ENCODE peak calls at places on chromosomes 16 and 17, in six cellular contexts. H is CD8-positive, alpha-beta memory T cell; L is CD8-positive, alpha-beta T cell; V is A549; M is H9; S is neural progenitor cell. B is an unnamed sample.
A peak's percentile ranks its signal among the peaks of the same experiment; 100 is the strongest.

GRCh38 chr17:38730526-38731379 is 612 bp downstream of the CISD3 start:
- DNase-seq in L (no peak), M (peak; percentile 76), V (peak; percentile 61), S (peak; percentile 51), H (no peak), B (no peak)

GRCh38 chr16:53865492-53865863 is 161.5 kb downstream of the FTO start:
- DNase-seq in S (no peak), H (no peak), M (no peak), L (no peak), V (peak; percentile 3), B (no peak)

GRCh38 chr16:31201511-31202401 is 804 bp downstream of the PYCARD start:
- DNase-seq in H (peak; percentile 63), L (no peak), S (peak; percentile 20), M (peak; percentile 82), V (no peak), B (no peak)

GRCh38 chr16:67661101-67661661 is 421 bp downstream of the PARD6A start:
- DNase-seq in M (peak; percentile 79), H (no peak), L (no peak), V (peak; percentile 46), S (peak; percentile 90), B (no peak)

GRCh38 chr17:1003972-1004768 is 7.2 kb downstream of the TIMM22 start:
- DNase-seq in S (no peak), V (no peak), M (no peak), H (no peak), L (no peak), B (no peak)

GRCh38 chr17:67239597-67239996 is 5.4 kb downstream of the HELZ start:
- DNase-seq in S (no peak), L (no peak), H (no peak), V (no peak), M (no peak), B (no peak)

GRCh38 chr16:71767060-71767900 is 41.4 kb downstream of the AP1G1 start:
- DNase-seq in V (no peak), S (no peak), M (no peak), L (no peak), H (no peak), B (no peak)

GRCh38 chr17:65556014-65556909 is 5.2 kb downstream of the AXIN2 start:
- DNase-seq in M (peak; percentile 90), V (peak; percentile 69), S (peak; percentile 90), L (peak; percentile 95), H (peak; percentile 90), B (peak; percentile 33)

GRCh38 chr17:16941072-16941641 is 30.8 kb downstream of the TNFRSF13B start:
- DNase-seq in L (no peak), H (no peak), V (no peak), M (peak; percentile 26), S (no peak), B (no peak)

GRCh38 chr17:72388765-72389473 is 268.1 kb downstream of the SOX9 start:
- DNase-seq in M (peak; percentile 57), V (peak; percentile 87), L (no peak), S (no peak), H (no peak), B (no peak)

GRCh38 chr17:410674-411401 is 58.2 kb upstream of the RPH3AL start:
- DNase-seq in V (no peak), H (peak; percentile 90), S (peak; percentile 56), M (peak; percentile 61), L (peak; percentile 61), B (no peak)

GRCh38 chr17:49952209-49952911 is 16.6 kb upstream of the DLX4 start:
- DNase-seq in V (peak; percentile 98), M (peak; percentile 93), S (peak; percentile 91), H (peak; percentile 85), L (peak; percentile 84), B (peak; percentile 48)

GRCh38 chr17:77778636-77779524 is 179.6 kb upstream of the TNRC6C start:
- DNase-seq in M (no peak), L (no peak), H (no peak), S (no peak), V (no peak), B (no peak)

GRCh38 chr17:19305261-19305660 is 57.3 kb downstream of the B9D1 start:
- DNase-seq in M (no peak), H (no peak), L (no peak), V (no peak), S (no peak), B (no peak)

GRCh38 chr16:56985288-56985961 is 3.9 kb upstream of the NLRC5 start:
- DNase-seq in H (peak; percentile 47), M (no peak), L (no peak), V (peak; percentile 89), S (no peak), B (no peak)

GRCh38 chr17:13952252-13952721 is 117.0 kb upstream of the COX10 start:
- DNase-seq in V (no peak), L (no peak), H (no peak), S (no peak), M (no peak), B (no peak)

GRCh38 chr17:37368577-37368976 is 7.2 kb upstream of the C17orf78 start:
- DNase-seq in S (no peak), M (no peak), H (no peak), L (no peak), V (no peak), B (no peak)

GRCh38 chr16:66562409-66562808 is 3.8 kb upstream of the CMTM1 start:
- DNase-seq in M (no peak), L (no peak), V (no peak), S (no peak), H (no peak), B (no peak)

GRCh38 chr16:78142784-78143183 is 43.3 kb downstream of the WWOX start:
- DNase-seq in M (no peak), H (no peak), S (no peak), L (no peak), V (no peak), B (no peak)

GRCh38 chr17:78915872-78916632 is 9.1 kb downstream of the TIMP2 start:
- DNase-seq in M (no peak), V (peak; percentile 50), S (no peak), L (no peak), H (no peak), B (no peak)

GRCh38 chr16:66811043-66811442 is 9.7 kb upstream of the TERB1 start:
- DNase-seq in M (no peak), L (no peak), V (no peak), H (no peak), S (no peak), B (no peak)

GRCh38 chr16:54921229-54921824 is 9.3 kb upstream of the IRX5 start:
- DNase-seq in L (no peak), M (no peak), H (no peak), V (no peak), S (no peak), B (no peak)

GRCh38 chr17:596287-596686 is 118.4 kb downstream of the VPS53 start:
- DNase-seq in S (no peak), M (no peak), V (peak; percentile 44), L (no peak), H (no peak), B (no peak)

GRCh38 chr16:55058576-55058975 is 127.9 kb downstream of the IRX5 start:
- DNase-seq in S (no peak), M (no peak), H (no peak), V (no peak), L (no peak), B (no peak)

GRCh38 chr16:72946474-72947194 is 101.3 kb downstream of the ZFHX3 start:
- DNase-seq in M (no peak), S (no peak), V (no peak), L (no peak), H (no peak), B (no peak)

GRCh38 chr17:79839363-79840203 is at the start of gene CBX4:
- DNase-seq in S (peak; percentile 97), H (peak; percentile 94), L (peak; percentile 92), M (peak; percentile 97), V (peak; percentile 87), B (no peak)

GRCh38 chr16:6694636-6695035 is 638.0 kb upstream of the RBFOX1 start:
- DNase-seq in H (no peak), L (no peak), V (no peak), M (no peak), S (no peak), B (no peak)

GRCh38 chr17:59827721-59828477 is 64.8 kb downstream of the TUBD1 start:
- DNase-seq in H (no peak), L (no peak), V (no peak), M (no peak), S (no peak), B (no peak)
- H3K4me1 ChIP-seq in H (peaks cover 55% of the 10 kb centered on the region), L (peaks cover 18% of the 10 kb centered on the region), V (peaks cover 77% of the 10 kb centered on the region), M (peaks cover 12% of the 10 kb centered on the region), S (peaks cover 4% of the 10 kb centered on the region), B (peaks cover 75% of the 10 kb centered on the region)

GRCh38 chr17:29443041-29443440 is 52.9 kb downstream of the TAOK1 start:
- DNase-seq in L (no peak), M (no peak), S (no peak), V (no peak), H (no peak), B (no peak)
- H3K27ac ChIP-seq in L (no peak overlapping the region), M (no peak overlapping the region), S (no peak overlapping the region), V (no peak overlapping the region), H (no peak overlapping the region), B (no peak overlapping the region)

GRCh38 chr16:10941127-10941933 is 938 bp downstream of the DEXI start:
- DNase-seq in H (no peak), V (no peak), M (no peak), L (no peak), S (peak; percentile 40), B (no peak)
- H3K4me1 ChIP-seq in H (peaks cover 80% of the 10 kb centered on the region), V (peaks cover 32% of the 10 kb centered on the region), M (peaks cover 5% of the 10 kb centered on the region), L (peaks cover 79% of the 10 kb centered on the region), S (peaks cover 25% of the 10 kb centered on the region), B (peaks cover 37% of the 10 kb centered on the region)

GRCh38 chr17:64058547-64059115 is 38.2 kb upstream of the ICAM2 start:
- DNase-seq in S (no peak), V (no peak), M (no peak), H (no peak), L (no peak), B (no peak)

GRCh38 chr17:64060331-64060730 is 39.9 kb upstream of the ICAM2 start:
- DNase-seq in M (no peak), V (no peak), L (no peak), S (no peak), H (no peak), B (no peak)

GRCh38 chr17:64059756-64060155 is 39.3 kb upstream of the ICAM2 start:
- DNase-seq in V (no peak), M (no peak), L (no peak), H (no peak), S (no peak), B (no peak)

GRCh38 chr17:64063766-64064224 is 43.4 kb upstream of the ICAM2 start:
- DNase-seq in H (peak; percentile 66), S (peak; percentile 78), M (peak; percentile 94), L (peak; percentile 56), V (peak; percentile 53), B (no peak)

DNA sequence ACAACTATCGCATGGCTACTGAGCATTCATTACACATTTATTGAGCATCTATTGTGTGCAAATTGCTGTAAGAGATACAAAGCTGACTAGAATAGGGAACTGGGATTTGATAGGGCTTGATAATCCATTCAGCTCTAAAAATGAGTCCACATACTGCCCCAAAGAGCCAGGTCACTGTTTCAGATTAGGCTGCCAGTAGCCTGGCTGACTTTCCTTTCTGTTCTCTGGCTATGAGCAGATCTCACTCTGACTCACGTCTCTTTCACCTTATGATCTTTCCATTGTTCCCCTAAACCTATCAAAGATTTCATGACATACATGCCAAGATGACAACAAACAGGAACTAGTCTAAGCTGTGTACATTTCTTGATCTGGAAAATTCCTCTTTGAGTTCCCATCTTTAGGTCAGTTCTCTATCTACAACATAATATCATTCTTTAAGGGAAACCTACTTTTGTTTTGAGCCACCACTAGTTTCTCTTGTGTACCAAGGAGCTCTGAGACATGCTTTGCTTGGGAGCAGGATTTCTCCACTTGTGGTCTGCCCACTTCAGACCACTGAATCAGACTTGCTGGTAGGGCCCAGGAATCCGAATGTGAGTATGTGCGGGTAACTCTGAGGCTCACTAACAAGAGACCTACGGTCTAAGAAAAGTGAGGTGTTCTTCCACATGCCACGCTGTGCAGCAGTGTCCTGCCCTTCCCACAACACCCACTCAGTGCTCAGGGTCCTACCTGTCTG is 40.9 kb upstream of the ICAM2 start:
- DNase-seq in S (no peak), V (no peak), M (no peak), L (no peak), H (no peak), B (no peak)
- H3K27ac ChIP-seq in S (no peak overlapping the region), V (no peak overlapping the region), M (no peak overlapping the region), L (no peak overlapping the region), H (no peak overlapping the region), B (no peak overlapping the region)